ENCODE peak calls at places on chromosome 7, in four cellular contexts. O, W, T and D are unnamed samples.

GRCh38 chr7:132321387-132321786 is 254.9 kb downstream of the PLXNA4 start:
- DNase-seq in O (no peak), W (no peak), T (no peak), D (peak)

GRCh38 chr7:151087247-151088018 is 1.2 kb downstream of the AGAP3 start:
- DNase-seq in O (peak), T (peak), W (no peak), D (peak)

GRCh38 chr7:1458676-1459511 is at the start of gene MICALL2:
- DNase-seq in W (no peak), O (peak), T (peak), D (peak)

GRCh38 chr7:126840869-126841268 is 411.9 kb downstream of the GRM8 start:
- DNase-seq in W (no peak), O (no peak), T (no peak), D (no peak)

GRCh38 chr7:24718977-24719491 is 38.2 kb downstream of the GSDME start:
- DNase-seq in O (no peak), W (peak), T (no peak), D (no peak)

GRCh38 chr7:85776691-85777363 is 590.0 kb upstream of the SEMA3D start:
- DNase-seq in T (no peak), O (no peak), W (no peak), D (no peak)

GRCh38 chr7:117941138-117941810 is 68.0 kb upstream of the CTTNBP2 start:
- DNase-seq in T (no peak), W (no peak), O (peak), D (no peak)

GRCh38 chr7:155352753-155353115 is 55.1 kb downstream of the INSIG1 start:
- DNase-seq in T (no peak), W (no peak), O (no peak), D (no peak)

GRCh38 chr7:47317537-47317936 is 264.4 kb downstream of the TNS3 start:
- DNase-seq in W (no peak), O (no peak), T (no peak), D (no peak)

GRCh38 chr7:157508477-157508881 is 171.7 kb downstream of the DNAJB6 start:
- DNase-seq in T (no peak), W (no peak), O (no peak), D (no peak)

GRCh38 chr7:68176974-68177373 is 1180.3 kb downstream of the TYW1 start:
- DNase-seq in W (no peak), O (peak), T (peak), D (no peak)

GRCh38 chr7:28957064-28957821 is 887 bp downstream of the TRIL start:
- DNase-seq in W (no peak), T (no peak), O (no peak), D (peak)

GRCh38 chr7:2589341-2589740 is 30.6 kb downstream of the IQCE start:
- DNase-seq in W (no peak), O (no peak), T (no peak), D (no peak)

GRCh38 chr7:38796636-38797501 is 112.1 kb downstream of the VPS41 start:
- DNase-seq in T (peak), W (peak), O (peak), D (peak)

GRCh38 chr7:15389073-15389472 is 172.7 kb downstream of the AGMO start:
- DNase-seq in W (no peak), O (no peak), T (no peak), D (no peak)

GRCh38 chr7:139403601-139404000 is 43.9 kb downstream of the LUC7L2 start:
- DNase-seq in O (no peak), W (no peak), T (no peak), D (no peak)
- TF ChIP-seq FOS in O (no peak), W (no peak), T (no peak), D (no peak)

GRCh38 chr7:31550432-31550831 is 36.5 kb downstream of the ITPRID1 start:
- DNase-seq in W (no peak), T (no peak), O (no peak), D (no peak)
- TF ChIP-seq FOS in W (no peak), T (no peak), O (no peak), D (no peak)

GRCh38 chr7:27774717-27775328 is 34.9 kb downstream of the TAX1BP1 start:
- DNase-seq in O (peak), T (peak), W (no peak), D (peak)
- TF ChIP-seq FOS in O (no peak), T (no peak), W (no peak), D (no peak)

GRCh38 chr7:54921116-54921515 is 97.7 kb upstream of the EGFR start:
- DNase-seq in T (no peak), O (no peak), W (no peak), D (no peak)
- TF ChIP-seq FOS in T (no peak), O (no peak), W (no peak), D (no peak)

GRCh38 chr7:18175801-18176450 is 148.3 kb upstream of the PRPS1L1 start:
- DNase-seq in W (no peak), T (no peak), O (no peak), D (peak)
- TF ChIP-seq FOS in W (no peak), T (no peak), O (no peak), D (no peak)

DNA sequence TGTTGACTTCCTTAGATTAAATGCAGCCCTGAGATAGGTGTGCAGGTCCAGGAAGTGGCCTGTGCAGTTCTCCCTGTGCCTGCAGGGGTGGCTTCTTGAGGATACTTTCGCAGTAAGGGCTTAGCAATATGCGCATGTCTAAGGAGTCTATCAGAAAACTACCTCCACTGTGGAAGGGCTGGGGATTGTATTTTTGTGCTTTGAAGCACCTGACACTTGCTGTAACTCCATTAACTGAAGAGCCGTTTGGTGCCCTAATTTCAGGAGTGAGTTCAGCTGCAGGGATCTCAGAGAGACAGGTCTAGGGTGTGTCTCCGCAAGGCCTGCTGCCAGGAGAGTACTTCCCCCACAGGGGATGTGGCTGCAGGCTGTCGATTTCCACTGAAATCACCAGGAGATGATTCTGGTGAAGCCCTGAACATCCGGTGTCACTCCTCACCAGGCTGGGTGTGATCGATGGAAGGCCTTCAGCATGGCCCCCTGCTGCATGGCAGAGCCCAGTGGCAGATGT is 35.5 kb downstream of the IKZF1 start:
- DNase-seq in W (no peak), O (no peak), T (peak), D (no peak)
- TF ChIP-seq FOS in W (no peak), O (no peak), T (no peak), D (no peak)

DNA sequence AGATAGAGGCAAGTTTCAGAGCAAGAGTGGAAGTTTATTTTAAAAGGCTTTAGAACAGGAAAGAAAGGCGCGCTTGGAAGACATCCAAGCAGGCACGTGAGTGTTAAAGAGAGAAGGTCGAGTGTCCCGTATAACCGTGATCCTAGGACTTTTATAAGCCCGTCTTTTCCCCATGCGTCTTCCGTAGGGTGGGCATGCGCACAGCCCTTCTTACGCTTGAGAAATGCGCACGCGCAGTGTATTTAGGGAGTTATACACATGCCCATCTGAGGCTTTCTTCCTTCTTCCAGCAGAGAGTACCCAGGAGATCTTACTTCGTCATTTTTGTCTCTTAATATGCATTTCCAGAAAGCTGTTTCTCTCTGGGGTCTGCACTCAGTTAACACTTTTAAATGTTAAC is 52.4 kb downstream of the CALD1 start:
- DNase-seq in W (no peak), O (no peak), T (no peak), D (no peak)
- TF ChIP-seq FOS in W (no peak), O (no peak), T (no peak), D (no peak)